ENCODE peak calls at places on chromosomes 12 and 14, in eight cellular contexts. C, D, K, J, Z, S, M and R are unnamed samples.

GRCh38 chr12:12072064-12072760 is 1.5 kb downstream of the BCL2L14 start:
- DNase-seq in D (no peak), K (no peak), J (peak; percentile 71), S (peak; percentile 20), C (no peak), M (no peak), Z (peak; percentile 22), R (peak; percentile 70)

GRCh38 chr12:3271146-3271545 is 194.0 kb downstream of the TSPAN9 start:
- DNase-seq in K (no peak), D (no peak), M (no peak), S (no peak), C (no peak), Z (no peak), J (no peak), R (no peak)

GRCh38 chr12:57127101-57127709 is 1.1 kb upstream of the LRP1 start:
- DNase-seq in Z (peak; percentile 31), S (peak; percentile 6), C (peak; percentile 57), M (no peak), K (no peak), J (peak; percentile 71), D (peak; percentile 46), R (peak; percentile 42)

GRCh38 chr12:121443193-121443829 is 43.4 kb downstream of the RNF34 start:
- DNase-seq in C (peak; percentile 83), K (peak; percentile 71), D (peak; percentile 53), S (peak; percentile 46), M (peak; percentile 65), J (peak; percentile 79), Z (peak; percentile 59), R (peak; percentile 68)

GRCh38 chr12:11741434-11742092 is 92.1 kb downstream of the ETV6 start:
- DNase-seq in J (no peak), K (no peak), M (no peak), C (peak; percentile 65), Z (no peak), S (no peak), D (no peak), R (no peak)

GRCh38 chr12:98868076-98868475 is 223.0 kb downstream of the APAF1 start:
- DNase-seq in M (no peak), C (no peak), S (no peak), K (no peak), Z (no peak), J (no peak), D (no peak), R (no peak)

GRCh38 chr12:12436831-12437345 is 80.0 kb downstream of the BORCS5 start:
- DNase-seq in J (no peak), M (no peak), K (no peak), S (no peak), C (peak; percentile 36), D (no peak), Z (no peak), R (no peak)

GRCh38 chr14:90573385-90574105 is 176.7 kb downstream of the CALM1 start:
- DNase-seq in S (no peak), D (no peak), C (no peak), J (no peak), M (peak; percentile 74), K (peak; percentile 26), Z (no peak), R (no peak)

GRCh38 chr12:113142173-113142885 is 6.8 kb upstream of the RASAL1 start:
- DNase-seq in S (no peak), C (no peak), D (peak; percentile 65), J (peak; percentile 68), K (no peak), M (no peak), Z (no peak), R (no peak)

GRCh38 chr14:104598461-104599273 is 5.9 kb downstream of the TMEM179 start:
- DNase-seq in D (no peak), C (no peak), J (no peak), K (peak; percentile 13), M (no peak), S (no peak), Z (no peak), R (no peak)

GRCh38 chr12:55742719-55743130 is at the start of gene GDF11:
- DNase-seq in M (peak; percentile 64), K (peak; percentile 73), J (peak; percentile 83), S (peak; percentile 52), D (peak; percentile 52), C (peak; percentile 76), Z (peak; percentile 71), R (peak; percentile 69)

GRCh38 chr14:85532981-85533820 is 3.3 kb downstream of the FLRT2 start:
- DNase-seq in K (peak; percentile 89), Z (no peak), M (peak; percentile 88), C (peak; percentile 88), D (no peak), S (no peak), J (no peak), R (no peak)

GRCh38 chr12:119154435-119154818 is 24.3 kb upstream of the HSPB8 start:
- DNase-seq in Z (no peak), J (peak; percentile 5), D (no peak), C (no peak), M (no peak), K (no peak), S (no peak), R (peak; percentile 9)